ENCODE peak calls at places on chromosome 4, in nine cellular contexts. J is activated CD4-positive, alpha-beta T cell treated with anti-CD3 and anti-CD28 coated beads, Interleukin-2, amount 10 ng/mL, durations not matched to agents 7 days and 5 days; U is GM04504; R is EH; N is NCI-H1417; M is AG10803; G is CD8-positive, alpha-beta T cell; X is GM23248; E is tibial artery. C is an unnamed sample.
A peak's percentile ranks its signal among the peaks of the same experiment; 100 is the strongest.

GRCh38 chr4:183576701-183577100 is 71.8 kb downstream of the ING2 start:
- DNase-seq in R (peak; percentile 25), M (peak; percentile 15), J (no peak), N (no peak), E (no peak), U (no peak), X (peak; percentile 38), G (no peak), C (no peak)

GRCh38 chr4:68271851-68272756 is 26.6 kb upstream of the TMPRSS11B start:
- DNase-seq in M (peak; percentile 71), N (peak; percentile 74), X (peak; percentile 71), R (peak; percentile 65), U (peak; percentile 19), E (no peak), G (no peak), J (no peak), C (peak; percentile 63)

GRCh38 chr4:6732441-6733357 is 16.7 kb downstream of the BLOC1S4 start:
- DNase-seq in U (peak; percentile 57), E (peak; percentile 65), M (peak; percentile 93), G (no peak), J (no peak), N (no peak), X (peak; percentile 97), R (peak; percentile 91), C (peak; percentile 95)

GRCh38 chr4:170672571-170672970 is 582.8 kb upstream of the AADAT start:
- DNase-seq in E (no peak), R (peak; percentile 60), N (no peak), J (no peak), X (peak; percentile 36), G (no peak), M (no peak), U (no peak), C (no peak)

GRCh38 chr4:53490965-53491622 is 100.2 kb downstream of the LNX1 start:
- DNase-seq in N (peak; percentile 62), M (peak; percentile 98), U (peak; percentile 89), G (no peak), J (no peak), X (peak; percentile 90), E (peak; percentile 69), R (peak; percentile 85), C (peak; percentile 35)

GRCh38 chr4:7630559-7631287 is 196.0 kb upstream of the PSAPL1 start:
- DNase-seq in E (peak; percentile 57), G (no peak), M (peak; percentile 82), U (peak; percentile 66), N (peak; percentile 19), J (no peak), R (peak; percentile 89), X (peak; percentile 95), C (no peak)

GRCh38 chr4:53012738-53013137 is 150.6 kb downstream of the RASL11B start:
- DNase-seq in X (peak; percentile 47), M (peak; percentile 74), E (no peak), U (peak; percentile 27), J (peak; percentile 43), N (no peak), G (no peak), R (peak; percentile 65), C (no peak)

GRCh38 chr4:55318541-55319129 is 27.4 kb upstream of the SRD5A3 start:
- DNase-seq in N (no peak), U (no peak), M (no peak), R (no peak), J (no peak), G (no peak), X (no peak), E (no peak), C (no peak)

GRCh38 chr4:79598801-79599200 is 190.8 kb upstream of the GK2 start:
- DNase-seq in J (no peak), U (no peak), N (peak; percentile 9), E (peak; percentile 38), G (no peak), X (no peak), R (no peak), M (no peak), C (no peak)

GRCh38 chr4:179755322-179755721 is 2313.1 kb upstream of the AGA start:
- DNase-seq in R (no peak), U (no peak), X (no peak), M (no peak), E (no peak), G (no peak), J (no peak), N (no peak), C (no peak)

GRCh38 chr4:4673070-4673469 is 131.2 kb upstream of the STX18 start:
- DNase-seq in R (peak; percentile 52), X (peak; percentile 88), G (no peak), E (no peak), U (no peak), M (peak; percentile 66), J (no peak), N (no peak), C (peak; percentile 13)

GRCh38 chr4:129428454-129428853 is 332.5 kb downstream of the C4orf33 start:
- DNase-seq in U (no peak), J (no peak), X (no peak), M (no peak), R (no peak), G (no peak), E (no peak), N (peak; percentile 88), C (no peak)

C was measured in erythroblast.